ENCODE peak calls at places on chromosomes 11 and 22, in ten cellular contexts. O, L, F, H, V, M, T, C, W and S are unnamed samples.

GRCh38 chr11:31974737-31975136 is 116.1 kb upstream of the RCN1 start:
- DNase-seq in O (no peak), L (no peak), F (no peak), H (no peak), V (no peak), M (no peak), T (no peak), C (no peak), W (no peak), S (no peak)

GRCh38 chr22:23219787-23220484 is 39.6 kb downstream of the BCR start:
- DNase-seq in O (peak; percentile 36), L (peak; percentile 28), F (no peak), H (no peak), V (no peak), M (no peak), T (no peak), C (no peak), W (no peak), S (peak; percentile 89)

GRCh38 chr11:58006940-58007339 is 16.7 kb upstream of the OR9Q1 start:
- DNase-seq in O (no peak), L (no peak), F (peak; percentile 13), H (no peak), V (no peak), M (no peak), T (no peak), C (no peak), W (no peak), S (no peak)

GRCh38 chr11:44702897-44703296 is 23.9 kb upstream of the TSPAN18 start:
- DNase-seq in O (no peak), L (no peak), F (no peak), H (no peak), V (no peak), M (no peak), T (no peak), C (no peak), W (no peak), S (peak; percentile 42)

GRCh38 chr22:36365020-36365411 is 22.8 kb downstream of the MYH9 start:
- DNase-seq in O (peak; percentile 87), L (peak; percentile 85), F (no peak), H (no peak), V (peak; percentile 62), M (no peak), T (no peak), C (no peak), W (peak; percentile 75), S (no peak)

GRCh38 chr11:88101881-88102594 is 73.2 kb downstream of the RAB38 start:
- DNase-seq in O (no peak), L (no peak), F (no peak), H (no peak), V (no peak), M (no peak), T (no peak), C (no peak), W (no peak), S (no peak)

GRCh38 chr11:121892131-121892681 is 223.8 kb downstream of the BLID start:
- DNase-seq in O (no peak), L (no peak), F (no peak), H (no peak), V (peak; percentile 60), M (peak; percentile 38), T (no peak), C (no peak), W (no peak), S (no peak)

GRCh38 chr22:20523118-20523983 is 15.9 kb downstream of the MED15 start:
- DNase-seq in O (no peak), L (peak; percentile 27), F (no peak), H (no peak), V (no peak), M (no peak), T (no peak), C (peak; percentile 6), W (no peak), S (no peak)

GRCh38 chr11:67312187-67313021 is 9.1 kb downstream of the SSH3 start:
- DNase-seq in O (peak; percentile 50), L (peak; percentile 38), F (peak; percentile 99), H (no peak), V (no peak), M (no peak), T (no peak), C (peak; percentile 2), W (no peak), S (peak; percentile 83)

GRCh38 chr22:31826443-31826842 is 72.6 kb downstream of the DEPDC5 start:
- DNase-seq in O (no peak), L (no peak), F (no peak), H (no peak), V (no peak), M (no peak), T (no peak), C (no peak), W (no peak), S (no peak)

GRCh38 chr11:12139144-12139881 is 28.9 kb downstream of the MICAL2 start:
- DNase-seq in O (no peak), L (no peak), F (no peak), H (no peak), V (no peak), M (no peak), T (no peak), C (no peak), W (no peak), S (peak; percentile 61)

GRCh38 chr11:2581151-2581930 is 118.5 kb downstream of the KCNQ1OT1 start:
- DNase-seq in O (no peak), L (no peak), F (no peak), H (no peak), V (peak; percentile 48), M (peak; percentile 5), T (no peak), C (no peak), W (no peak), S (peak; percentile 67)

GRCh38 chr11:118845369-118845768 is 38.3 kb upstream of the CXCR5 start:
- DNase-seq in O (no peak), L (no peak), F (no peak), H (no peak), V (no peak), M (no peak), T (no peak), C (no peak), W (no peak), S (no peak)

GRCh38 chr22:33274214-33274828 is 216.1 kb upstream of the SYN3 start:
- DNase-seq in O (no peak), L (no peak), F (peak; percentile 16), H (no peak), V (no peak), M (peak; percentile 72), T (no peak), C (peak; percentile 55), W (no peak), S (peak; percentile 13)

GRCh38 chr22:24421428-24421931 is 5.9 kb upstream of the ADORA2A start:
- DNase-seq in O (peak; percentile 41), L (peak; percentile 24), F (peak; percentile 34), H (peak; percentile 10), V (peak; percentile 49), M (peak; percentile 83), T (no peak), C (peak; percentile 37), W (no peak), S (no peak)

GRCh38 chr11:112249871-112250590 is 10.6 kb downstream of the PLET1 start:
- DNase-seq in O (no peak), L (no peak), F (no peak), H (no peak), V (no peak), M (no peak), T (no peak), C (no peak), W (no peak), S (no peak)

GRCh38 chr11:1404461-1405185 is 14.9 kb downstream of the BRSK2 start:
- DNase-seq in O (no peak), L (no peak), F (no peak), H (no peak), V (peak; percentile 49), M (no peak), T (no peak), C (no peak), W (no peak), S (no peak)

GRCh38 chr11:2588809-2589537 is 110.8 kb downstream of the KCNQ1OT1 start:
- DNase-seq in O (no peak), L (no peak), F (no peak), H (no peak), V (peak; percentile 42), M (peak; percentile 7), T (no peak), C (no peak), W (no peak), S (peak; percentile 63)

GRCh38 chr22:43521716-43522115 is 109.9 kb downstream of the MPPED1 start:
- DNase-seq in O (no peak), L (no peak), F (peak; percentile 47), H (no peak), V (no peak), M (no peak), T (no peak), C (no peak), W (no peak), S (peak; percentile 27)

GRCh38 chr22:47051435-47052175 is 289.2 kb downstream of the TBC1D22A start:
- DNase-seq in O (no peak), L (no peak), F (no peak), H (peak; percentile 47), V (peak; percentile 30), M (no peak), T (no peak), C (no peak), W (no peak), S (peak; percentile 47)

GRCh38 chr11:28231475-28231874 is 123.3 kb downstream of the METTL15 start:
- DNase-seq in O (no peak), L (no peak), F (no peak), H (no peak), V (no peak), M (no peak), T (no peak), C (no peak), W (no peak), S (no peak)

GRCh38 chr11:110713469-110713776 is 1.2 kb upstream of the ARHGAP20 start:
- DNase-seq in O (no peak), L (no peak), F (no peak), H (no peak), V (no peak), M (no peak), T (no peak), C (no peak), W (no peak), S (no peak)

GRCh38 chr11:13759050-13759449 is 90.6 kb downstream of the FAR1 start:
- DNase-seq in O (no peak), L (no peak), F (no peak), H (no peak), V (no peak), M (no peak), T (no peak), C (no peak), W (no peak), S (no peak)

GRCh38 chr11:97557399-97557798 is 1167.6 kb downstream of the JRKL start:
- DNase-seq in O (no peak), L (no peak), F (peak; percentile 55), H (no peak), V (no peak), M (no peak), T (no peak), C (no peak), W (no peak), S (no peak)

GRCh38 chr11:79040348-79040747 is 400.5 kb downstream of the TENM4 start:
- DNase-seq in O (no peak), L (no peak), F (no peak), H (no peak), V (no peak), M (no peak), T (no peak), C (no peak), W (no peak), S (no peak)

GRCh38 chr11:70082829-70083228 is 4.7 kb downstream of the ANO1 start:
- DNase-seq in O (no peak), L (no peak), F (peak; percentile 34), H (no peak), V (no peak), M (no peak), T (no peak), C (no peak), W (no peak), S (no peak)

GRCh38 chr11:123188508-123189165 is 6.4 kb downstream of the CLMP start:
- DNase-seq in O (no peak), L (no peak), F (no peak), H (peak; percentile 28), V (no peak), M (no peak), T (no peak), C (no peak), W (no peak), S (no peak)

GRCh38 chr11:36478700-36479329 is 31.3 kb downstream of the TRAF6 start:
- DNase-seq in O (peak; percentile 13), L (no peak), F (peak; percentile 76), H (peak; percentile 18), V (no peak), M (peak; percentile 46), T (peak; percentile 28), C (peak; percentile 27), W (no peak), S (no peak)